ENCODE peak calls at places on chromosomes 13 and 19, in five cellular contexts. One of them, this sample, is unnamed.

GRCh38 chr13:111344471-111345191 is 24.2 kb downstream of the TEX29 start:
- DNase-seq in ascending aorta: no peak
- DNase-seq in OCI-LY7: no peak
- DNase-seq in HFF-Myc: peak
- DNase-seq in choroid plexus epithelial cell: peak
- DNase-seq in this sample: no peak

GRCh38 chr13:32426191-32426980 is 1.5 kb downstream of the N4BP2L1 start:
- DNase-seq in choroid plexus epithelial cell: peak
- DNase-seq in OCI-LY7: peak
- DNase-seq in HFF-Myc: no peak
- DNase-seq in ascending aorta: no peak
- DNase-seq in this sample: peak

GRCh38 chr19:50003810-50004419 is 21.3 kb downstream of the VRK3 start:
- DNase-seq in ascending aorta: peak
- DNase-seq in HFF-Myc: peak
- DNase-seq in choroid plexus epithelial cell: peak
- DNase-seq in OCI-LY7: no peak
- DNase-seq in this sample: peak

GRCh38 chr19:50836543-50837195 is 3.3 kb upstream of the KLK15 start:
- DNase-seq in ascending aorta: no peak
- DNase-seq in choroid plexus epithelial cell: no peak
- DNase-seq in HFF-Myc: no peak
- DNase-seq in OCI-LY7: no peak
- DNase-seq in this sample: no peak

GRCh38 chr13:67574320-67575233 is 344.4 kb upstream of the PCDH9 start:
- DNase-seq in OCI-LY7: no peak
- DNase-seq in ascending aorta: no peak
- DNase-seq in HFF-Myc: no peak
- DNase-seq in choroid plexus epithelial cell: peak
- DNase-seq in this sample: no peak

GRCh38 chr19:947707-948533 is 22.1 kb downstream of the ARID3A start:
- DNase-seq in choroid plexus epithelial cell: no peak
- DNase-seq in OCI-LY7: peak
- DNase-seq in HFF-Myc: no peak
- DNase-seq in ascending aorta: peak
- DNase-seq in this sample: no peak

GRCh38 chr19:13127811-13128575 is 9.9 kb downstream of the NACC1 start:
- DNase-seq in choroid plexus epithelial cell: no peak
- DNase-seq in OCI-LY7: no peak
- DNase-seq in HFF-Myc: no peak
- DNase-seq in ascending aorta: no peak
- DNase-seq in this sample: no peak

GRCh38 chr19:2327773-2328400 is 499 bp downstream of the LSM7 start:
- DNase-seq in OCI-LY7: peak
- DNase-seq in HFF-Myc: no peak
- DNase-seq in ascending aorta: no peak
- DNase-seq in choroid plexus epithelial cell: peak
- DNase-seq in this sample: peak

GRCh38 chr19:4052114-4052992 is 14.3 kb downstream of the ZBTB7A start:
- DNase-seq in HFF-Myc: no peak
- DNase-seq in ascending aorta: no peak
- DNase-seq in choroid plexus epithelial cell: no peak
- DNase-seq in OCI-LY7: no peak
- DNase-seq in this sample: no peak
- H3K4me3 ChIP-seq in HFF-Myc: no peak
- H3K4me3 ChIP-seq in ascending aorta: peak
- H3K4me3 ChIP-seq in choroid plexus epithelial cell: no peak
- H3K4me3 ChIP-seq in OCI-LY7: no peak
- H3K4me3 ChIP-seq in this sample: no peak

GRCh38 chr19:40278361-40279045 is 6.6 kb downstream of the AKT2 start:
- DNase-seq in ascending aorta: no peak
- DNase-seq in HFF-Myc: no peak
- DNase-seq in choroid plexus epithelial cell: peak
- DNase-seq in OCI-LY7: no peak
- DNase-seq in this sample: no peak
- H3K4me3 ChIP-seq in ascending aorta: peak
- H3K4me3 ChIP-seq in HFF-Myc: no peak
- H3K4me3 ChIP-seq in choroid plexus epithelial cell: peak
- H3K4me3 ChIP-seq in OCI-LY7: no peak
- H3K4me3 ChIP-seq in this sample: no peak

GRCh38 chr19:45470147-45471081 is 2.6 kb downstream of the FOSB start:
- DNase-seq in HFF-Myc: no peak
- DNase-seq in OCI-LY7: no peak
- DNase-seq in choroid plexus epithelial cell: peak
- DNase-seq in ascending aorta: peak
- DNase-seq in this sample: no peak
- H3K4me3 ChIP-seq in HFF-Myc: peak
- H3K4me3 ChIP-seq in OCI-LY7: peak
- H3K4me3 ChIP-seq in choroid plexus epithelial cell: peak
- H3K4me3 ChIP-seq in ascending aorta: peak
- H3K4me3 ChIP-seq in this sample: peak

GRCh38 chr19:36111200-36111539 is 227 bp downstream of the OVOL3 start:
- DNase-seq in HFF-Myc: no peak
- DNase-seq in OCI-LY7: no peak
- DNase-seq in ascending aorta: no peak
- DNase-seq in choroid plexus epithelial cell: no peak
- DNase-seq in this sample: no peak

GRCh38 chr19:36113895-36114762 is 546 bp downstream of the POLR2I start:
- DNase-seq in ascending aorta: no peak
- DNase-seq in OCI-LY7: peak
- DNase-seq in choroid plexus epithelial cell: peak
- DNase-seq in HFF-Myc: no peak
- DNase-seq in this sample: no peak

GRCh38 chr19:36114763-36115452 is at the start of gene POLR2I:
- DNase-seq in HFF-Myc: peak
- DNase-seq in OCI-LY7: peak
- DNase-seq in choroid plexus epithelial cell: peak
- DNase-seq in ascending aorta: peak
- DNase-seq in this sample: peak

GRCh38 chr19:36112678-36113077 is 1.7 kb downstream of the OVOL3 start:
- DNase-seq in choroid plexus epithelial cell: no peak
- DNase-seq in OCI-LY7: no peak
- DNase-seq in HFF-Myc: no peak
- DNase-seq in ascending aorta: no peak
- DNase-seq in this sample: no peak

GRCh38 chr19:36113425-36113824 is 1.2 kb downstream of the POLR2I start:
- DNase-seq in HFF-Myc: no peak
- DNase-seq in choroid plexus epithelial cell: no peak
- DNase-seq in ascending aorta: no peak
- DNase-seq in OCI-LY7: no peak
- DNase-seq in this sample: no peak
- H3K4me3 ChIP-seq in HFF-Myc: peak
- H3K4me3 ChIP-seq in choroid plexus epithelial cell: peak
- H3K4me3 ChIP-seq in ascending aorta: peak
- H3K4me3 ChIP-seq in OCI-LY7: peak
- H3K4me3 ChIP-seq in this sample: peak

GRCh38 chr13:20174656-20175405 is 14.0 kb upstream of the GJA3 start:
- DNase-seq in choroid plexus epithelial cell: peak
- DNase-seq in HFF-Myc: peak
- DNase-seq in OCI-LY7: no peak
- DNase-seq in ascending aorta: peak
- DNase-seq in this sample: peak

GRCh38 chr13:20175907-20176652 is 15.2 kb upstream of the GJA3 start:
- DNase-seq in HFF-Myc: no peak
- DNase-seq in OCI-LY7: no peak
- DNase-seq in choroid plexus epithelial cell: no peak
- DNase-seq in ascending aorta: no peak
- DNase-seq in this sample: no peak

GRCh38 chr13:20177049-20177831 is 15.5 kb downstream of the GJB2 start:
- DNase-seq in ascending aorta: no peak
- DNase-seq in HFF-Myc: no peak
- DNase-seq in choroid plexus epithelial cell: no peak
- DNase-seq in OCI-LY7: no peak
- DNase-seq in this sample: no peak

GRCh38 chr13:20173121-20173746 is 12.4 kb upstream of the GJA3 start:
- DNase-seq in OCI-LY7: no peak
- DNase-seq in HFF-Myc: no peak
- DNase-seq in choroid plexus epithelial cell: no peak
- DNase-seq in ascending aorta: no peak
- DNase-seq in this sample: no peak

DNA sequence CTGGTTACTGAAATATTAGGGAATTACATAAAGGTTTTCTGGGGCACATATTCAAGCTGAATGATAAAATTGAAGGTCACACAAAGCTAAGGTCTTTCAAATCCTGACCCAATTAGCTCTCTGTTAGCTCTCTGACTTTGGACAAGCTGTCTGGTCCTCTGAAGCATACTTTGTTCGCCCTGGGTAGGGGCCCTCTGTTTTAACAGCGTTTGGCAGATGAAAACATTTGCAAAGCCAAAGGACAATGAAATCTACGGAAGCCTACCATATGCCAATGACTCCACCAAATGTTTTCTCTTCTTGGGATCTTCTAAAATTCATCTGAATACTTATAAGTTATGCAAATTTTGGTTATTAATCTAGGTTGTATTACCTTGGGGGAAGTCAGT is 14.5 kb upstream of the GJA3 start:
- DNase-seq in ascending aorta: no peak
- DNase-seq in OCI-LY7: no peak
- DNase-seq in choroid plexus epithelial cell: no peak
- DNase-seq in HFF-Myc: no peak
- DNase-seq in this sample: no peak
- H3K4me3 ChIP-seq in ascending aorta: no peak
- H3K4me3 ChIP-seq in OCI-LY7: no peak
- H3K4me3 ChIP-seq in choroid plexus epithelial cell: no peak
- H3K4me3 ChIP-seq in HFF-Myc: no peak
- H3K4me3 ChIP-seq in this sample: peak

This sample was measured in MM.1S.